ENCODE peak calls at places on chromosome 12, in ten cellular contexts. Y is SK-N-SH, G is stomach, N is suprapubic skin, K is A549, M is HepG2, B is K562, Z is tibial nerve, T is esophagus muscularis mucosa, D is ovary. I is an unnamed sample.

GRCh38 chr12:53496752-53497032 is 2.6 kb downstream of the MAP3K12 start:
- DNase-seq in D (no peak), G (no peak), T (no peak), Y (no peak), N (no peak), M (no peak), B (no peak), Z (no peak), K (no peak), I (no peak)

GRCh38 chr12:114774181-114774580 is 90.2 kb upstream of the TBX3 start:
- DNase-seq in N (no peak), M (peak), K (peak), D (no peak), T (no peak), Y (no peak), Z (no peak), B (no peak), G (no peak), I (no peak)

GRCh38 chr12:67617619-67618018 is 30.9 kb upstream of the DYRK2 start:
- DNase-seq in M (no peak), Y (no peak), K (no peak), B (no peak), T (peak), G (no peak), D (no peak), N (no peak), Z (no peak), I (no peak)

GRCh38 chr12:108856428-108857157 is 790 bp downstream of the SSH1 start:
- DNase-seq in N (peak), T (no peak), M (peak), D (peak), Y (peak), K (no peak), G (peak), B (peak), Z (peak), I (peak)

GRCh38 chr12:25859976-25860375 is 98.5 kb upstream of the RASSF8 start:
- DNase-seq in M (no peak), Y (no peak), Z (no peak), D (no peak), K (no peak), G (no peak), T (no peak), N (no peak), B (no peak), I (no peak)

GRCh38 chr12:7114008-7114407 is 5.0 kb upstream of the C1RL start:
- DNase-seq in Y (no peak), N (peak), D (no peak), Z (no peak), K (no peak), T (no peak), M (no peak), G (no peak), B (no peak), I (no peak)

GRCh38 chr12:64733857-64734256 is 25.3 kb downstream of the GNS start:
- DNase-seq in T (no peak), B (no peak), Y (no peak), N (no peak), D (no peak), M (no peak), K (peak), G (no peak), Z (no peak), I (no peak)

GRCh38 chr12:67705394-67706370 is 57.1 kb downstream of the DYRK2 start:
- DNase-seq in D (no peak), G (no peak), Y (peak), Z (no peak), K (no peak), M (no peak), T (no peak), N (no peak), B (no peak), I (no peak)

DNA sequence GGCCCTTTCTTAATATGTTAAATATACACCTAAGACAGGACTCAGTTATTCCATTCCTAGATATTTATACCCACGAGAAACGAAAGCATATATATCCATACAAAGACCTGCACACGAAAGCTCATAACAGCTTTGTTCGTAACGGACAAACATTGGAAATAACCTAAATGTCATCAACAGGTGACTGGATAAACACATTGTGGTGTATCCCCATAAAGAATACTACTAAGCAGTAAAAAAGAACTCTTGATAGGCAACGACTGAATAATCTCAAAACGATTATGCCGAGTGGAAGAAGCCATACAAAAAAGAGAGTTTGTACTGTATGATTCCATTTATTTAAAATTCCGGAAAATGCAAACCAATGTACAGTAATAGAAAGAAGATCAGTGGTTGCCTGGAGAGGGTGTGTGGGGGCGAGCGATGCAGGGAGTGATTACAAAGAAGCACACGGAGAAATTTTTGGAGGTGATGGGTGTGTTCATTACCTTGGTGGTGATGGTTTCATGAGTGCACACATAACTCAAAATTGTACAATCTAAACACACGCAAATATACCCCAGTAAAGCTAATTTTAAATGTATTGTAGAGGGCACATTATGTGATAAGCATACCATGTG is 1.4 kb upstream of the SCN8A start:
- DNase-seq in K (no peak), Z (no peak), M (no peak), G (no peak), T (no peak), N (no peak), Y (no peak), B (no peak), D (no peak), I (no peak)
- H3K4me3 ChIP-seq in K (peak), Z (no peak), M (no peak), G (no peak), T (no peak), N (no peak), Y (no peak), B (no peak), D (no peak), I (no peak)

DNA sequence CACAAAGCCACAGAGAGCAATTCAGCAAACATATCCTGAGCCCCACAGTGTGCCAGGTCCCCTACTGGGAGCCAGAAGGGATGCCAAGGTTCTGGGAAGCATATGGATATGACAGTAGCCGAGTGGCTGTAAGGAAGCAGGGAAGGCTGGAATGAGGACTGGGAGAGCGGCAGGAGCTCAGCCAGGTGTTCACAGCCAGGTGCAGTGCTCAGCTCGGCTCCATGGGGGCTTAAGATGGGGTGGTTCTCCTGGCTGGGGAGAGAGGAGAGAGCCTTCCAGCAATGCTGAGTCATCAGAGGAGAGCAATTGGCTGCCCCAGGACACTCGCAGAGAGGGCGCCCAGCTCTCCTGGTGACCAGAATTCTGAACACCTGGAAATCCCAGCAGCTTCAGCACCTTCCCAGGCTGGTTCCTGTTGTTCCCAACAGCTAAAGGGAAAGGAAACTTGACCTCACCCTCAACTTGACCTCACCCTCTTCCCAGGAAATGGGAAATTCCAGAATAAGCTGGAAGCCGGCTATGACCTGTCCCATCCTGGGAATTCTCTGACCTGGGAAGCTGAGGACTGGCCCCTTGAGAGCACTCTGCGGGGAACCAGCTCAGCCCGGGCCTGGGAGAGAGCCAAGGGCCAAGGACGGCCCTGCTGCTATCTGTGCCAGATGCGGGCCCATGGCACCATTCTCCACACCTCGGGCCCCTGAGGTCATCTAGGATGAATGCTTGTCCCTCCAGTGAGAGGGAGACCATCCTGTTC is 34.6 kb downstream of the SLC6A12 start:
- DNase-seq in D (no peak), T (no peak), Y (no peak), B (no peak), G (no peak), K (no peak), Z (no peak), M (no peak), N (no peak), I (no peak)
- TF ChIP-seq EP300 in D (no peak), T (no peak), Y (no peak), B (no peak), G (no peak), K (no peak), Z (no peak), M (no peak), N (no peak), I (no peak)

GRCh38 chr12:128025856-128026255 is 241.1 kb upstream of the TMEM132C start:
- DNase-seq in Z (no peak), T (no peak), K (no peak), N (no peak), Y (no peak), B (no peak), D (no peak), G (no peak), M (no peak), I (peak)

GRCh38 chr12:128021561-128021960 is 245.4 kb upstream of the TMEM132C start:
- DNase-seq in Z (no peak), D (no peak), B (no peak), N (no peak), T (peak), K (no peak), G (no peak), M (no peak), Y (no peak), I (no peak)

GRCh38 chr12:128026696-128027574 is 240.0 kb upstream of the TMEM132C start:
- DNase-seq in K (no peak), M (no peak), T (no peak), D (no peak), B (no peak), G (no peak), Z (no peak), N (no peak), Y (no peak), I (peak)
- H3K4me3 ChIP-seq in K (no peak), M (no peak), T (no peak), D (no peak), B (no peak), G (no peak), Z (no peak), N (no peak), Y (no peak), I (peak)

GRCh38 chr12:5081016-5081415 is 37.3 kb downstream of the KCNA5 start:
- DNase-seq in N (no peak), T (no peak), M (no peak), Y (no peak), B (no peak), Z (no peak), G (no peak), D (no peak), K (no peak), I (no peak)

GRCh38 chr12:5085896-5086295 is 42.2 kb downstream of the KCNA5 start:
- DNase-seq in T (no peak), Y (no peak), Z (no peak), M (no peak), B (no peak), D (no peak), G (no peak), N (no peak), K (no peak), I (no peak)

GRCh38 chr12:5087831-5088554 is 44.3 kb downstream of the KCNA5 start:
- DNase-seq in D (no peak), Z (no peak), G (no peak), T (no peak), B (no peak), M (no peak), K (no peak), N (no peak), Y (no peak), I (no peak)

GRCh38 chr12:5088586-5089264 is 45.0 kb downstream of the KCNA5 start:
- DNase-seq in M (no peak), T (no peak), D (peak), Z (no peak), B (no peak), K (peak), Y (peak), N (no peak), G (no peak), I (no peak)

GRCh38 chr12:5083955-5084849 is 40.5 kb downstream of the KCNA5 start:
- DNase-seq in K (peak), Y (peak), M (peak), D (no peak), N (no peak), G (no peak), Z (no peak), T (no peak), B (peak), I (no peak)
- TF ChIP-seq EP300 in K (no peak), Y (no peak), M (no peak), D (no peak), N (no peak), G (no peak), Z (no peak), T (no peak), B (no peak), I (no peak)

GRCh38 chr12:12791756-12792346 is 6.4 kb downstream of the APOLD1 start:
- DNase-seq in Y (peak), T (no peak), K (no peak), G (no peak), D (peak), Z (no peak), B (no peak), M (no peak), N (no peak), I (no peak)
- H3K4me3 ChIP-seq in Y (peak), T (peak), K (no peak), G (no peak), D (no peak), Z (no peak), B (no peak), M (no peak), N (peak), I (no peak)